ENCODE peak calls at places on chromosomes 16 and 17, in four cellular contexts. A, L, Z and D are unnamed samples.

GRCh38 chr17:3879181-3879580 is 13.7 kb downstream of the CAMKK1 start:
- DNase-seq in Z (no peak), L (peak; percentile 37), A (no peak), D (no peak)

GRCh38 chr16:19400709-19401108 is 17.0 kb upstream of the TMC5 start:
- DNase-seq in L (no peak), Z (no peak), A (no peak), D (no peak)

GRCh38 chr17:31931781-31932180 is 5.0 kb upstream of the SUZ12 start:
- DNase-seq in L (no peak), A (no peak), Z (no peak), D (no peak)

GRCh38 chr16:58426095-58426494 is 33.8 kb downstream of the GINS3 start:
- DNase-seq in Z (peak; percentile 24), A (no peak), L (no peak), D (peak; percentile 43)

GRCh38 chr17:6753006-6753445 is 2.8 kb upstream of the XAF1 start:
- DNase-seq in L (peak; percentile 82), Z (peak; percentile 81), A (peak; percentile 56), D (no peak)

GRCh38 chr16:70391881-70392481 is 45.3 kb downstream of the DDX19A start:
- DNase-seq in A (no peak), Z (no peak), L (peak; percentile 28), D (no peak)

GRCh38 chr17:57582881-57583756 is 162.0 kb downstream of the CCDC182 start:
- DNase-seq in L (no peak), A (no peak), Z (no peak), D (no peak)

GRCh38 chr16:56351481-56351880 is 73.9 kb downstream of the AMFR start:
- DNase-seq in L (no peak), A (no peak), Z (no peak), D (no peak)

GRCh38 chr17:6048486-6048885 is 21.7 kb upstream of the WSCD1 start:
- DNase-seq in L (no peak), A (no peak), Z (no peak), D (no peak)

GRCh38 chr16:84088695-84089395 is 27.9 kb downstream of the MBTPS1 start:
- DNase-seq in A (no peak), Z (peak; percentile 73), L (peak; percentile 47), D (no peak)

GRCh38 chr16:61665512-61665911 is 370.7 kb downstream of the CDH8 start:
- DNase-seq in Z (no peak), A (no peak), L (no peak), D (no peak)

GRCh38 chr17:68697850-68698313 is 96.7 kb upstream of the FAM20A start:
- DNase-seq in A (no peak), L (no peak), Z (no peak), D (peak; percentile 46)

GRCh38 chr17:50290074-50290702 is 15.9 kb downstream of the TMEM92 start:
- DNase-seq in Z (peak; percentile 56), A (peak; percentile 80), L (peak; percentile 59), D (peak; percentile 80)

GRCh38 chr17:17926036-17926435 is 46.2 kb downstream of the TOM1L2 start:
- DNase-seq in Z (no peak), A (no peak), L (no peak), D (no peak)

GRCh38 chr16:66604376-66605176 is at the start of gene CMTM3:
- DNase-seq in L (peak; percentile 63), A (peak; percentile 79), Z (peak; percentile 73), D (peak; percentile 60)

GRCh38 chr17:8072339-8072726 is 15.2 kb downstream of the ALOX12B start:
- DNase-seq in A (peak; percentile 47), Z (no peak), L (no peak), D (peak; percentile 80)

DNA sequence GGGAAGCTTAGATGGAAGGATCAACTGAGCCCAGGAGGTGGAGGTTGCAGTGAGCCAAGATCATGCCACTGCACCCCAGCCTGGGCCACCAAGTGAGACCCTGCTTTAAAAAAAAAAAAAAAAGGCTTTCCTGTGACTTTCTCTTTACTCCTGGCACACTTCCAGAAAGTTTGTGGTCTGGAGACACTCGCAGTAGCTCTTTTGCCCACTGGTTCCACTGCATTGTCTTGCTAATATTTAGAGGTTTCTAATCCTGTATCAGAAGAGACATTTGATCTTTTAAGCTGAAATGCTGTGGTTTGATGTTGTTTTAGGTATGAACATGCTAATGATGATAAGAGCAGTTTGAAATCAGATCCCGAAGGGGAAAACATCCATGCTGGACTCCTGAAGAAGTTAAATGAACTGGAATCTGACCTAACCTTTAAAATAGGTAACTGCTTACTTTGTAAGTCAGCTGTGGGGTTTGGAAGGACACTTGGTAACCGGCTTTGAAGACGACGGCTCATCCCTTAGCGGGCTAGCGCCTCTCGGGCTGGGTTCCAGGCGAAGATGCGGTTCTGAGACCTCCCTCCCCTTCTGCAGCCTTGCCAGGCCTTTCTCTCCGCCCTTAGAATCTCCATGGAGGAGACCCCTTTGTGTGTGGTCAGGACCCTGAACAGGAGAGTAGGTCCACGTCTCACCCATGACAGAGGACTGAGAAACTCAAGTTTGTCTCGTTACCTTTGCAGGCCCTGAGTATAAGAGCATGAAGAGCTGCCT is 23.1 kb downstream of the NTAN1 start:
- DNase-seq in L (no peak), Z (no peak), A (no peak), D (no peak)
- H3K27ac ChIP-seq in L (peak overlapping the region; percentile 72), Z (no peak overlapping the region), A (no peak overlapping the region), D (no peak overlapping the region)

DNA sequence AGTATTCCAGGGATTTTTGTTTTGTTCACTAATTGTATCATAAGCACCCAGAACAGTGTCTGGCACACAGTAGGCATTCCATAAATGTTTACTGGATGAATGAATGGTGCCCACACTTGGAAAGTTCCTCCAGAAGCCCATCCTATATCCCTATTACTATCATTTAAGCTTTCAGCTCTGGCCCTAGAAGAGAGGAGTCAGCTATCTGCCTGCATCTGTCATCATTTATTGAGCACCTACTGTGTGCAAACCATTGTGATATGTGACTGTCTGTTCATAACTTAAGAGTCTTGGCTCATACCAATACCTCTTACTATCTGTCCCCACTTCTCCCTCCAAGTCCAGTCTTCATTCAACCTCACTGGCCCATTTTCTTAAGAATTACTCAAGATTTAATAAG is 20.1 kb upstream of the SP6 start:
- DNase-seq in Z (no peak), A (no peak), L (no peak), D (no peak)
- H3K27me3 ChIP-seq in Z (peaks cover 71% of the 10 kb centered on the region), A (peaks cover 20% of the 10 kb centered on the region), L (peaks cover 51% of the 10 kb centered on the region), D (no peaks in the 10 kb centered on the region)

GRCh38 chr16:25011891-25012499 is 3.2 kb downstream of the ARHGAP17 start:
- DNase-seq in L (no peak), Z (no peak), A (no peak), D (no peak)
- H3K4me3 ChIP-seq in L (peak overlapping the region; percentile 75), Z (no peak overlapping the region), A (no peak overlapping the region), D (no peak overlapping the region)

GRCh38 chr16:88005968-88006367 is 54.7 kb downstream of the BANP start:
- DNase-seq in A (no peak), L (no peak), Z (no peak), D (peak; percentile 55)

GRCh38 chr16:88005148-88005547 is 53.9 kb downstream of the BANP start:
- DNase-seq in Z (no peak), A (no peak), L (no peak), D (peak; percentile 52)

GRCh38 chr16:88003736-88004135 is 52.5 kb downstream of the BANP start:
- DNase-seq in L (no peak), Z (no peak), A (no peak), D (no peak)

GRCh38 chr16:88003316-88003715 is 52.1 kb downstream of the BANP start:
- DNase-seq in Z (no peak), A (no peak), L (no peak), D (no peak)

GRCh38 chr16:88004391-88004790 is 53.2 kb downstream of the BANP start:
- DNase-seq in A (no peak), Z (no peak), L (no peak), D (peak; percentile 68)
- H3K27ac ChIP-seq in A (no peak overlapping the region), Z (no peak overlapping the region), L (no peak overlapping the region), D (no peak overlapping the region)

GRCh38 chr17:22251493-22251892 is 559.2 kb downstream of the KCNJ18 start:
- DNase-seq in L (no peak), A (no peak), Z (no peak), D (no peak)

DNA sequence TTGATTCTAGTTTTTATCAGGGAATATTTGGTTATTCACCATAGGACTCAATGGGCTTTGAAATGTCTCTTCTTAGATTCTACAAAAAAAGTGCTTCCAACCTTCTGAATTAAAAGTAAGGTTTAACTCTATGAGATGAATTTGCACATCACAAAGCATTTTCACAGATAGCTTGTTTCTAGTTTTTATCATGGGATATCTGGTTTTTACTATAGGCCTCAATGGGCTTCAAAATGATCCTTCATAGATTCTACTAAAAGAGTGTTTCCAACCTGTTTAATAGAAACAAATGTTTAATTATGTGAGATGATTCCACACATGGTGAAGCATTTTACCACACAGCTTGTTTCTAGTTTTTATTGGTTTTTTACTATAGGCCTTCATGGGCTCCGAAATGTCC is 560.7 kb downstream of the KCNJ18 start:
- DNase-seq in A (no peak), L (no peak), Z (no peak), D (no peak)
- H3K27me3 ChIP-seq in A (no peaks in the 10 kb centered on the region), L (no peaks in the 10 kb centered on the region), Z (no peaks in the 10 kb centered on the region), D (no peaks in the 10 kb centered on the region)

GRCh38 chr16:68087688-68088087 is 2.5 kb downstream of the NFATC3 start:
- DNase-seq in A (no peak), L (no peak), Z (no peak), D (no peak)
- H3K4me3 ChIP-seq in A (peak overlapping the region; percentile 84), L (peak overlapping the region; percentile 86), Z (no peak overlapping the region), D (peak overlapping the region; percentile 95)